ENCODE peak calls at places on chromosomes 7 and 10, in six cellular contexts. One of them, this sample, is unnamed.

GRCh38 chr7:29921404-29922010 is 68.1 kb downstream of the SCRN1 start:
- DNase-seq in nephron progenitor cell: peak; percentile 57
- DNase-seq in GM06990: peak; percentile 20
- DNase-seq in CD4-positive, alpha-beta T cell: no peak
- DNase-seq in HFFc6: peak; percentile 54
- DNase-seq in lower lobe of right lung: no peak
- DNase-seq in this sample: no peak

GRCh38 chr10:17263580-17263979 is 35.5 kb downstream of the VIM start:
- DNase-seq in nephron progenitor cell: no peak
- DNase-seq in GM06990: no peak
- DNase-seq in CD4-positive, alpha-beta T cell: no peak
- DNase-seq in HFFc6: no peak
- DNase-seq in lower lobe of right lung: no peak
- DNase-seq in this sample: no peak

GRCh38 chr7:143417734-143418378 is 9.2 kb upstream of the EPHA1 start:
- DNase-seq in nephron progenitor cell: no peak
- DNase-seq in GM06990: no peak
- DNase-seq in CD4-positive, alpha-beta T cell: no peak
- DNase-seq in HFFc6: peak; percentile 37
- DNase-seq in lower lobe of right lung: no peak
- DNase-seq in this sample: no peak

GRCh38 chr10:47405829-47406547 is 21.9 kb upstream of the ZNF488 start:
- DNase-seq in nephron progenitor cell: no peak
- DNase-seq in GM06990: no peak
- DNase-seq in CD4-positive, alpha-beta T cell: no peak
- DNase-seq in HFFc6: no peak
- DNase-seq in lower lobe of right lung: no peak
- DNase-seq in this sample: no peak

GRCh38 chr10:72502581-72502980 is 123.3 kb downstream of the MICU1 start:
- DNase-seq in nephron progenitor cell: no peak
- DNase-seq in GM06990: no peak
- DNase-seq in CD4-positive, alpha-beta T cell: no peak
- DNase-seq in HFFc6: no peak
- DNase-seq in lower lobe of right lung: no peak
- DNase-seq in this sample: no peak

GRCh38 chr10:59127991-59128390 is 48.5 kb upstream of the PHYHIPL start:
- DNase-seq in nephron progenitor cell: no peak
- DNase-seq in GM06990: no peak
- DNase-seq in CD4-positive, alpha-beta T cell: no peak
- DNase-seq in HFFc6: no peak
- DNase-seq in lower lobe of right lung: no peak
- DNase-seq in this sample: no peak

GRCh38 chr7:41053830-41054229 is 649.1 kb downstream of the INHBA start:
- DNase-seq in nephron progenitor cell: no peak
- DNase-seq in GM06990: no peak
- DNase-seq in CD4-positive, alpha-beta T cell: no peak
- DNase-seq in HFFc6: peak; percentile 63
- DNase-seq in lower lobe of right lung: no peak
- DNase-seq in this sample: no peak

GRCh38 chr7:102912742-102913141 is at the start of gene LRRC17:
- DNase-seq in nephron progenitor cell: peak; percentile 21
- DNase-seq in GM06990: no peak
- DNase-seq in CD4-positive, alpha-beta T cell: no peak
- DNase-seq in HFFc6: peak; percentile 72
- DNase-seq in lower lobe of right lung: no peak
- DNase-seq in this sample: no peak

GRCh38 chr7:35647171-35647574 is 47.8 kb downstream of the HERPUD2 start:
- DNase-seq in nephron progenitor cell: no peak
- DNase-seq in GM06990: no peak
- DNase-seq in CD4-positive, alpha-beta T cell: no peak
- DNase-seq in HFFc6: no peak
- DNase-seq in lower lobe of right lung: no peak
- DNase-seq in this sample: no peak

GRCh38 chr10:68558478-68558877 is 1.7 kb upstream of the TET1 start:
- DNase-seq in nephron progenitor cell: no peak
- DNase-seq in GM06990: no peak
- DNase-seq in CD4-positive, alpha-beta T cell: no peak
- DNase-seq in HFFc6: no peak
- DNase-seq in lower lobe of right lung: no peak
- DNase-seq in this sample: no peak

GRCh38 chr10:60413306-60414012 is 23.8 kb upstream of the ANK3 start:
- DNase-seq in nephron progenitor cell: no peak
- DNase-seq in GM06990: no peak
- DNase-seq in CD4-positive, alpha-beta T cell: no peak
- DNase-seq in HFFc6: no peak
- DNase-seq in lower lobe of right lung: no peak
- DNase-seq in this sample: no peak

GRCh38 chr7:15113752-15114151 is 211.2 kb upstream of the DGKB start:
- DNase-seq in nephron progenitor cell: no peak
- DNase-seq in GM06990: no peak
- DNase-seq in CD4-positive, alpha-beta T cell: no peak
- DNase-seq in HFFc6: no peak
- DNase-seq in lower lobe of right lung: no peak
- DNase-seq in this sample: no peak

GRCh38 chr7:22348379-22348778 is 8.6 kb downstream of the RAPGEF5 start:
- DNase-seq in nephron progenitor cell: no peak
- DNase-seq in GM06990: no peak
- DNase-seq in CD4-positive, alpha-beta T cell: no peak
- DNase-seq in HFFc6: peak; percentile 16
- DNase-seq in lower lobe of right lung: no peak
- DNase-seq in this sample: no peak

GRCh38 chr10:102368072-102368471 is 27.4 kb upstream of the NFKB2 start:
- DNase-seq in nephron progenitor cell: no peak
- DNase-seq in GM06990: no peak
- DNase-seq in CD4-positive, alpha-beta T cell: no peak
- DNase-seq in HFFc6: no peak
- DNase-seq in lower lobe of right lung: no peak
- DNase-seq in this sample: no peak

GRCh38 chr10:124568858-124569622 is 107.4 kb downstream of the LHPP start:
- DNase-seq in nephron progenitor cell: no peak
- DNase-seq in GM06990: no peak
- DNase-seq in CD4-positive, alpha-beta T cell: no peak
- DNase-seq in HFFc6: no peak
- DNase-seq in lower lobe of right lung: peak; percentile 37
- DNase-seq in this sample: no peak

GRCh38 chr7:130364446-130364845 is 15.8 kb upstream of the CPA1 start:
- DNase-seq in nephron progenitor cell: no peak
- DNase-seq in GM06990: no peak
- DNase-seq in CD4-positive, alpha-beta T cell: no peak
- DNase-seq in HFFc6: no peak
- DNase-seq in lower lobe of right lung: no peak
- DNase-seq in this sample: peak; percentile 18

GRCh38 chr7:44461387-44461786 is 29.1 kb downstream of the NUDCD3 start:
- DNase-seq in nephron progenitor cell: no peak
- DNase-seq in GM06990: peak; percentile 29
- DNase-seq in CD4-positive, alpha-beta T cell: peak; percentile 33
- DNase-seq in HFFc6: peak; percentile 73
- DNase-seq in lower lobe of right lung: no peak
- DNase-seq in this sample: no peak

GRCh38 chr10:36086976-36087726 is 445.1 kb upstream of the FZD8 start:
- DNase-seq in nephron progenitor cell: no peak
- DNase-seq in GM06990: no peak
- DNase-seq in CD4-positive, alpha-beta T cell: no peak
- DNase-seq in HFFc6: no peak
- DNase-seq in lower lobe of right lung: no peak
- DNase-seq in this sample: no peak

GRCh38 chr10:12483996-12484944 is 134.9 kb downstream of the CAMK1D start:
- DNase-seq in nephron progenitor cell: no peak
- DNase-seq in GM06990: peak; percentile 31
- DNase-seq in CD4-positive, alpha-beta T cell: no peak
- DNase-seq in HFFc6: no peak
- DNase-seq in lower lobe of right lung: no peak
- DNase-seq in this sample: no peak

GRCh38 chr7:39703143-39703542 is 79.8 kb downstream of the RALA start:
- DNase-seq in nephron progenitor cell: no peak
- DNase-seq in GM06990: no peak
- DNase-seq in CD4-positive, alpha-beta T cell: no peak
- DNase-seq in HFFc6: no peak
- DNase-seq in lower lobe of right lung: no peak
- DNase-seq in this sample: no peak
- TF ChIP-seq CTCF in nephron progenitor cell: no peak
- TF ChIP-seq CTCF in GM06990: no peak
- TF ChIP-seq CTCF in CD4-positive, alpha-beta T cell: no peak
- TF ChIP-seq CTCF in HFFc6: peak; percentile 66
- TF ChIP-seq CTCF in lower lobe of right lung: peak; percentile 7
- TF ChIP-seq CTCF in this sample: no peak

GRCh38 chr10:92573091-92573797 is 649 bp downstream of the IDE start:
- DNase-seq in nephron progenitor cell: peak; percentile 50
- DNase-seq in GM06990: no peak
- DNase-seq in CD4-positive, alpha-beta T cell: peak; percentile 18
- DNase-seq in HFFc6: peak; percentile 56
- DNase-seq in lower lobe of right lung: no peak
- DNase-seq in this sample: peak; percentile 44

GRCh38 chr10:92575961-92576360 is 2.1 kb upstream of the IDE start:
- DNase-seq in nephron progenitor cell: no peak
- DNase-seq in GM06990: no peak
- DNase-seq in CD4-positive, alpha-beta T cell: no peak
- DNase-seq in HFFc6: peak; percentile 46
- DNase-seq in lower lobe of right lung: no peak
- DNase-seq in this sample: no peak

GRCh38 chr10:92573798-92574544 is at the start of gene IDE:
- DNase-seq in nephron progenitor cell: peak; percentile 91
- DNase-seq in GM06990: peak; percentile 95
- DNase-seq in CD4-positive, alpha-beta T cell: peak; percentile 75
- DNase-seq in HFFc6: peak; percentile 85
- DNase-seq in lower lobe of right lung: peak; percentile 92
- DNase-seq in this sample: peak; percentile 82

GRCh38 chr10:92572362-92573090 is 1.4 kb downstream of the IDE start:
- DNase-seq in nephron progenitor cell: no peak
- DNase-seq in GM06990: no peak
- DNase-seq in CD4-positive, alpha-beta T cell: no peak
- DNase-seq in HFFc6: no peak
- DNase-seq in lower lobe of right lung: no peak
- DNase-seq in this sample: no peak

GRCh38 chr10:92574545-92575377 is 868 bp upstream of the IDE start:
- DNase-seq in nephron progenitor cell: no peak
- DNase-seq in GM06990: no peak
- DNase-seq in CD4-positive, alpha-beta T cell: no peak
- DNase-seq in HFFc6: peak; percentile 57
- DNase-seq in lower lobe of right lung: no peak
- DNase-seq in this sample: no peak
- TF ChIP-seq CTCF in nephron progenitor cell: no peak
- TF ChIP-seq CTCF in GM06990: peak; percentile 37
- TF ChIP-seq CTCF in CD4-positive, alpha-beta T cell: peak; percentile 64
- TF ChIP-seq CTCF in HFFc6: peak; percentile 72
- TF ChIP-seq CTCF in lower lobe of right lung: peak; percentile 82
- TF ChIP-seq CTCF in this sample: peak; percentile 85

GRCh38 chr7:131829911-131830310 is 273.5 kb upstream of the PODXL start:
- DNase-seq in nephron progenitor cell: peak; percentile 68
- DNase-seq in GM06990: no peak
- DNase-seq in CD4-positive, alpha-beta T cell: no peak
- DNase-seq in HFFc6: no peak
- DNase-seq in lower lobe of right lung: no peak
- DNase-seq in this sample: no peak
- TF ChIP-seq CTCF in nephron progenitor cell: no peak
- TF ChIP-seq CTCF in GM06990: no peak
- TF ChIP-seq CTCF in CD4-positive, alpha-beta T cell: no peak
- TF ChIP-seq CTCF in HFFc6: no peak
- TF ChIP-seq CTCF in lower lobe of right lung: no peak
- TF ChIP-seq CTCF in this sample: no peak

DNA sequence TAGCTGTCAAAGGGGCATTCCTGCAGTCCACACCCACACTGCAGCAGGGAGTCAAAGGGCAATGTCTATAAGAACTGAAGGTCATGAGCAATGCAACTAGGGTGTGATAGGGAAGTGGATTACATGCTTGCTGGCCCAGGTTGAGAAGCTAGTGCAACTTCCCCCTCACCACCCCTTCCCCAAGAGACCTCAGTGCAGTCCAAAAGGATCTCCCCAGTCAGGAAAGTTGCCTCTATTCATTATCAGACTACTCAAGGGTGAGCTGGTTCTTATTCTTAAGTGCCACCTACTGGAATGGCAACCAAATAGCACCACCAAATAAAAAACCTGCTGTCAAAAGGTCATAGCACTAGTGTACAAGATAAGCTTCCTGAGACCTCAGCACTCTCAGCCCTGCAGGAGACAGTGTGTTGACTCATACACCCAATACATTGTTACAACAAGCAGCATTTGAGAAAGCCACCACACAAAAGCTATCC is 28.2 kb downstream of the MTERF1 start:
- DNase-seq in nephron progenitor cell: no peak
- DNase-seq in GM06990: no peak
- DNase-seq in CD4-positive, alpha-beta T cell: no peak
- DNase-seq in HFFc6: peak; percentile 13
- DNase-seq in lower lobe of right lung: no peak
- DNase-seq in this sample: no peak
- TF ChIP-seq CTCF in nephron progenitor cell: no peak
- TF ChIP-seq CTCF in GM06990: peak; percentile 55
- TF ChIP-seq CTCF in CD4-positive, alpha-beta T cell: no peak
- TF ChIP-seq CTCF in HFFc6: peak; percentile 66
- TF ChIP-seq CTCF in lower lobe of right lung: peak; percentile 22
- TF ChIP-seq CTCF in this sample: peak; percentile 47

GRCh38 chr10:100482834-100483185 is 20.0 kb downstream of the WNT8B start:
- DNase-seq in nephron progenitor cell: no peak
- DNase-seq in GM06990: no peak
- DNase-seq in CD4-positive, alpha-beta T cell: no peak
- DNase-seq in HFFc6: no peak
- DNase-seq in lower lobe of right lung: no peak
- DNase-seq in this sample: no peak
- TF ChIP-seq CTCF in nephron progenitor cell: peak; percentile 24
- TF ChIP-seq CTCF in GM06990: no peak
- TF ChIP-seq CTCF in CD4-positive, alpha-beta T cell: peak; percentile 54
- TF ChIP-seq CTCF in HFFc6: peak; percentile 16
- TF ChIP-seq CTCF in lower lobe of right lung: no peak
- TF ChIP-seq CTCF in this sample: peak; percentile 57

GRCh38 chr10:26437637-26438461 is at the start of gene APBB1IP:
- DNase-seq in nephron progenitor cell: peak; percentile 10
- DNase-seq in GM06990: peak; percentile 85
- DNase-seq in CD4-positive, alpha-beta T cell: peak; percentile 19
- DNase-seq in HFFc6: peak; percentile 33
- DNase-seq in lower lobe of right lung: peak; percentile 94
- DNase-seq in this sample: peak; percentile 96
- TF ChIP-seq CTCF in nephron progenitor cell: no peak
- TF ChIP-seq CTCF in GM06990: no peak
- TF ChIP-seq CTCF in CD4-positive, alpha-beta T cell: no peak
- TF ChIP-seq CTCF in HFFc6: no peak
- TF ChIP-seq CTCF in lower lobe of right lung: no peak
- TF ChIP-seq CTCF in this sample: peak; percentile 22

GRCh38 chr7:104207731-104208420 is at the start of gene ORC5:
- DNase-seq in nephron progenitor cell: peak; percentile 73
- DNase-seq in GM06990: peak; percentile 90
- DNase-seq in CD4-positive, alpha-beta T cell: peak; percentile 53
- DNase-seq in HFFc6: peak; percentile 67
- DNase-seq in lower lobe of right lung: peak; percentile 88
- DNase-seq in this sample: peak; percentile 49
- TF ChIP-seq CTCF in nephron progenitor cell: no peak
- TF ChIP-seq CTCF in GM06990: no peak
- TF ChIP-seq CTCF in CD4-positive, alpha-beta T cell: no peak
- TF ChIP-seq CTCF in HFFc6: no peak
- TF ChIP-seq CTCF in lower lobe of right lung: no peak
- TF ChIP-seq CTCF in this sample: no peak

This sample was measured in CD14-positive monocyte.